ENCODE peak calls at places on chromosomes 5 and 9, in four cellular contexts. H is neural progenitor cell, M is astrocyte, N is mammary epithelial cell. C is an unnamed sample. For H3K79me2, the result is how much of the 10 kb centered on the place peaks cover.

GRCh38 chr5:175921066-175921730 is 46.9 kb downstream of the THOC3 start:
- DNase-seq in N (no peak), M (no peak), H (peak), C (no peak)

GRCh38 chr5:181114844-181115778 is 15.9 kb downstream of the OR2V1 start:
- DNase-seq in M (peak), H (peak), N (peak), C (no peak)

GRCh38 chr9:137243626-137244485 is 2.8 kb downstream of the TUBB4B start:
- DNase-seq in M (no peak), N (no peak), H (no peak), C (no peak)

GRCh38 chr9:73009649-73010288 is 56.9 kb upstream of the ALDH1A1 start:
- DNase-seq in M (no peak), H (no peak), N (no peak), C (no peak)

GRCh38 chr5:15117691-15118090 is 246.1 kb upstream of the ANKH start:
- DNase-seq in N (no peak), H (no peak), M (no peak), C (no peak)

GRCh38 chr5:544675-545330 is 20.6 kb upstream of the SLC9A3 start:
- DNase-seq in N (no peak), M (no peak), H (no peak), C (no peak)

GRCh38 chr9:68895741-68896478 is 118.0 kb downstream of the PRKACG start:
- DNase-seq in H (no peak), M (no peak), N (no peak), C (no peak)

GRCh38 chr5:54637654-54638053 is 120.1 kb downstream of the SNX18 start:
- DNase-seq in N (peak), M (no peak), H (no peak), C (no peak)

GRCh38 chr5:95554647-95555548 is at the start of the genes ARSK and SKIC3:
- DNase-seq in M (peak), N (peak), H (peak), C (peak)
- TF ChIP-seq CTCF in M (no peak), N (peak), H (peak), C (peak)

DNA sequence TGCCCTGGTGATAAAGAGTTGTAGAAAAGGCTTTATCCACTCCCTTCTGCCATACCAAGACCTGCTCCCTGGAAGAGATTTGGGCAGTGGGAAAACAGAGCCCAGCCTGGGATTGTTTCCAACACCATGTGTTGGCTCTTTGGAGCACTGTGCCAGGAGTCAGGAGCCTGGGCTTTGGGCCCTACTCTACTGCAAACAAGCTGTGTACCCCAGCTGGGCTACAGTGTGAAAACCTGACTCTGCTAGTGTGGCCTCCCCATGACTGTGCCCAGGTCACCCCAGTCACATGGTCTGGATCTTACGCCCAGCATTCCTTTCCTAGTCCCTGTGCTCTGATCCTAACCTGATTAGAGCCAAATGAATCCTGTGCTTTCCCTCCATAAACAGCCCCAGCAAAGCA is 39.3 kb upstream of the SHB start:
- DNase-seq in H (no peak), N (no peak), M (no peak), C (no peak)
- H3K27ac ChIP-seq in H (no peak), N (no peak), M (no peak), C (no peak)

GRCh38 chr5:138873886-138874200 is 1.3 kb downstream of the LRRTM2 start:
- DNase-seq in H (no peak), M (no peak), N (no peak), C (no peak)

GRCh38 chr5:138876811-138877210 is 1.7 kb upstream of the LRRTM2 start:
- DNase-seq in N (no peak), M (no peak), H (no peak), C (no peak)

GRCh38 chr5:138873096-138873885 is 1.8 kb downstream of the LRRTM2 start:
- DNase-seq in M (no peak), N (peak), H (no peak), C (no peak)

GRCh38 chr5:138874241-138874640 is 894 bp downstream of the LRRTM2 start:
- DNase-seq in H (no peak), M (peak), N (peak), C (no peak)

GRCh38 chr5:138874771-138875628 is at the start of gene LRRTM2:
- DNase-seq in M (peak), H (peak), N (peak), C (no peak)
- H3K79me2 ChIP-seq in M (half or more), H (half or more), N (half or more), C (half or more)

GRCh38 chr5:13403351-13403750 is 541.1 kb downstream of the DNAH5 start:
- DNase-seq in M (peak), H (no peak), N (peak), C (no peak)
- TF ChIP-seq CTCF in M (no peak), H (no peak), N (no peak), C (no peak)

GRCh38 chr9:118302721-118303120 is 598.5 kb downstream of the TLR4 start:
- DNase-seq in N (no peak), M (no peak), H (no peak), C (no peak)

GRCh38 chr9:118303216-118303615 is 599.0 kb downstream of the TLR4 start:
- DNase-seq in M (no peak), N (peak), H (no peak), C (no peak)

GRCh38 chr9:118306773-118307172 is 602.6 kb downstream of the TLR4 start:
- DNase-seq in M (no peak), N (no peak), H (no peak), C (no peak)

DNA sequence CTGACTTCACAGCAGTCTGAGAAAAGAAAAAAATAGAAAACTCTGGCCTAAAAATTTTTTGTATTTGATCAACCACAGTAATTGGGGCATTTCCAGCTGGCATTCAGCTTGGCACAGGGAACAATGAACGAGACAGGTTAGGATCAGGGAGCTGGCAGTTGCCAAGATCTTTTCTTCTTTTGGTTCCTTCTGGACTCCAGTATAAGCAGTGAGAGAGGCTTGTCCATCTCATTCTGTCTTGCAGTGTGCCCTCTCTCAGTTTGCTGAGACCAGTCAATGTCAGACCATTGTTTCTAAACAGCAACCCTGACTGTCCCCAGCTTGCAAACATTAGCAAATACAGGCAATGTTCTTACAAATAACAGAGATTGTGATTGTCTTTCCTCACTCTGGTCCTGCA is 601.2 kb downstream of the TLR4 start:
- DNase-seq in M (no peak), H (no peak), N (no peak), C (no peak)
- H3K27ac ChIP-seq in M (no peak), H (no peak), N (no peak), C (no peak)

GRCh38 chr5:62419609-62420008 is 7.0 kb downstream of the IPO11 start:
- DNase-seq in N (no peak), M (no peak), H (no peak), C (no peak)
- H3K79me2 ChIP-seq in N (half or more), M (half or more), H (half or more), C (half or more)

DNA sequence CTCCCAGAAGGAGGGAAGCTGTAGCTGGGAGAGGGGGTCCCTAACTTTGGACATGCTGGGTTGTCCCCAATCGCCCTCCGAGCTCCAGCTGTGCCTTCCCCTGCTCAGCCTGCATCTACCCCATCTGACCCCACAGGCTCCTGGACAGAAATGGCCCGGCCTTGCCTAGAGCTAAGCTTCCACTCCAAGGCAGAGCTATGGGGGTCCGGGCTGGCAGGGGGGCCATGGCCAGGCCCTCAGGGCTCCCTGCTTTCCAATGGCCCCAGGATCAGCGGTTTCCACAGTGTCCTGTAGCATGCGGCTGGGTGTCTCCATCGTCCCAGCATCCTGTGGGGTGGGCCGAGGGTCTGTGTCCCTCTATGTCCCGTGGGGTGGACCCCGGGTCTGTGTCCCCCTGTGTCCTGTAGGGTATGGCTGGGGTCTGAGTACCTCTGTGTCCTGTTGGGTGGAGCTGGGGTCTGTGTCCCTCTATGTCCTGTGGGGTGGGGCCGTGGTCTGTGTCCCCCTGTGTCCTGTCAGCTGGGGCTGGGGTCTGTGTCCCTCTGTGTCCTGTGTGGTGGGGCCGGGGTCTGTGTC is 130.6 kb downstream of the RXRA start:
- DNase-seq in M (no peak), H (no peak), N (no peak), C (no peak)
- TF ChIP-seq CTCF in M (no peak), H (no peak), N (no peak), C (no peak)

DNA sequence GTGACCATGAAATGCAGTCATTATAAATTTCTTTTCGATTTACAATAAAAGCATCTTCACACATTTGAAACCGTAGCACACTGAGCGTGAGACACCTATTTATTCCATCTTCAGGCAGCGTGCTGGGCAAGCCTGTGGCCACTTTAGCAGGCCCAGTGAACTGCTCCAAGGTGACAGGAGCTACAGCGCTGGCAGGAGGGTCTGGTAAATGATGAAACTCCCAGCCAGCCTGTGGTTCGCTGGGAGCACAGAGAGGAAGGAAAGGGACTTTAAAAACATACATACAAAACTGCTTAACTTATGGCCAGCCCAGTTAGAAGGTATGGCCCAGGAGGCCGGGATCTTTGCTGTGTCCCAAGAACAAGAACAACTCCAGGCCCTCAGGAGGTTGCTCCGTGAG is 5.1 kb downstream of the RAPGEF1 start:
- DNase-seq in M (no peak), H (no peak), N (no peak), C (no peak)
- H3K27ac ChIP-seq in M (no peak), H (no peak), N (peak), C (peak)

DNA sequence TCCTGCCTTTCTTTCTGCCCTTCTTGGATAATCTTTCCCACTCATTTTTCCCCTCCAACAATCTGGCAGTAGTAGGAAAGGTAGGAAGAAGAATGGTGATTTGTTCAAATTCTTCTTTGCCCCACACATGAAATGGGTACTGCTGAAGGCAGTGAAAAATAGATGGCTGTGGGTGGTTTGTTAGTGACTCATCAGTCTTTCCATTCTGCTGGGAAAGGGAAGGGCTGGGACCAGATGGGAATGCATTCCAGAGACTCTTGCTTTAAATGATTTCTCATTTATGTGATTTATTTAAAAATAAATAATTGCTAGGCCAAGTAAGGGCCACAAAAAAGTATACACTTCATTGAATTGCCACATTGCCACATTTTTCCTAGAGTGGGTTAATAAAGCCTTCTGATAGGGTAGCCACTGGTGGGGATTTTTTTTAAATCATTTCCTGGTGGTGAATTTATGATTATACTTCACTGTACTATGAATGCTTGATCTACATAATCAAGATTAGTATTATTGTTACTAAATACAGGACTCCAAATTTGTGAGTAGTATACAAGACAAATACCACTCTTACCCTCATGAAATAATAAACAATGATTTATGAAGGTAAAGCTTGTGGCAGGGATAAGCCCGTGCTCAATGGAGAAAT is 118.2 kb downstream of the ZSWIM6 start:
- DNase-seq in H (no peak), N (peak), M (peak), C (peak)
- H3K79me2 ChIP-seq in H (half or more), N (half or more), M (half or more), C (under half)

DNA sequence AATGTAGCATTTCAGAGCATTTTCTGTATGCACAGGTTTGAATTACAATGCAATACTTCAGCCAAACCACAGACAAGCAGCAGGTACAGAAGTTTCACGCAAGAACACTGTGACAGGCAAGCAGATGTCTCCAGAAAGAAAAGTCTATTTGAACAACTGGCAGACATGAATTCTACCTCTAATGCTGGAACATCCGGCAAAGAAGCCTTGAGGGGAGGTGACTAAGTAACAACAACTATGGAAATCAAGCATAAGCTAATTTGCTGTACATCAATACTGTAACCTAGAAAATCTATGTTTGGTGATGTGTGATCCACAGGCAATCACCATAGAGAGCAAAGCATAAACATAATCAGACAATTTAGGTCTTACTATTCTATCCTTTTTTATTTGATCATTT is 65.6 kb downstream of the PLK2 start:
- DNase-seq in H (no peak), M (no peak), N (peak), C (no peak)
- TF ChIP-seq CTCF in H (no peak), M (no peak), N (no peak), C (no peak)

C was measured in keratinocyte.